ENCODE peak calls at places on chromosomes 13 and 19, in seven cellular contexts. N, J, F, Y, A, V and E are unnamed samples.

GRCh38 chr19:56839665-56840451 is 668 bp downstream of the PEG3 start:
- DNase-seq in N (peak; percentile 99), J (no peak), F (no peak), Y (peak; percentile 99), A (peak; percentile 94), V (no peak), E (no peak)

GRCh38 chr13:52837850-52838249 is 10.6 kb downstream of the PCDH8 start:
- DNase-seq in N (no peak), J (no peak), F (no peak), Y (no peak), A (no peak), V (no peak), E (no peak)

GRCh38 chr19:8609210-8610040 is 1.1 kb downstream of the ADAMTS10 start:
- DNase-seq in N (peak; percentile 33), J (no peak), F (no peak), Y (peak; percentile 46), A (no peak), V (no peak), E (no peak)

GRCh38 chr13:76425930-76426329 is 460.3 kb downstream of the KCTD12 start:
- DNase-seq in N (no peak), J (no peak), F (peak; percentile 90), Y (no peak), A (peak; percentile 88), V (no peak), E (no peak)

GRCh38 chr19:35265126-35265995 is 3.4 kb upstream of the USF2 start:
- DNase-seq in N (no peak), J (no peak), F (no peak), Y (no peak), A (no peak), V (no peak), E (peak; percentile 79)

GRCh38 chr13:98141938-98142426 is 912 bp upstream of the FARP1 start:
- DNase-seq in N (no peak), J (no peak), F (no peak), Y (no peak), A (no peak), V (no peak), E (no peak)

GRCh38 chr19:45554481-45554880 is 30.1 kb downstream of the OPA3 start:
- DNase-seq in N (no peak), J (no peak), F (no peak), Y (no peak), A (no peak), V (no peak), E (no peak)

GRCh38 chr19:49340069-49340864 is 5.1 kb downstream of the CD37 start:
- DNase-seq in N (peak; percentile 11), J (no peak), F (no peak), Y (no peak), A (no peak), V (no peak), E (peak; percentile 90)

GRCh38 chr13:19601749-19602725 is 31.4 kb upstream of the MPHOSPH8 start:
- DNase-seq in N (no peak), J (no peak), F (no peak), Y (no peak), A (no peak), V (peak; percentile 29), E (no peak)

GRCh38 chr19:23698711-23699520 is 11.9 kb upstream of the ZNF675 start:
- DNase-seq in N (no peak), J (no peak), F (peak; percentile 3), Y (no peak), A (no peak), V (no peak), E (no peak)

GRCh38 chr13:48500652-48501197 is 32.2 kb downstream of the RCBTB2 start:
- DNase-seq in N (no peak), J (no peak), F (peak; percentile 91), Y (peak; percentile 20), A (peak; percentile 79), V (no peak), E (no peak)

GRCh38 chr19:2353895-2354592 is 6.0 kb upstream of the TMPRSS9 start:
- DNase-seq in N (no peak), J (no peak), F (no peak), Y (no peak), A (no peak), V (no peak), E (no peak)

GRCh38 chr19:10819124-10820060 is 16.6 kb downstream of the TMED1 start:
- DNase-seq in N (no peak), J (no peak), F (no peak), Y (no peak), A (no peak), V (no peak), E (no peak)

GRCh38 chr13:30418075-30418715 is 4.1 kb upstream of the UBE2L5 start:
- DNase-seq in N (no peak), J (no peak), F (no peak), Y (no peak), A (no peak), V (no peak), E (no peak)

GRCh38 chr13:98842858-98843481 is 90.5 kb upstream of the SLC15A1 start:
- DNase-seq in N (peak; percentile 60), J (peak; percentile 19), F (peak; percentile 60), Y (peak; percentile 57), A (peak; percentile 82), V (peak; percentile 38), E (no peak)

GRCh38 chr13:50908371-50908770 is 1.2 kb upstream of the RNASEH2B start:
- DNase-seq in N (no peak), J (no peak), F (no peak), Y (no peak), A (no peak), V (no peak), E (no peak)

GRCh38 chr13:30307194-30307965 is at the start of gene KATNAL1:
- DNase-seq in N (peak; percentile 88), J (peak; percentile 39), F (peak; percentile 68), Y (peak; percentile 87), A (no peak), V (peak; percentile 64), E (peak; percentile 93)

GRCh38 chr19:1618157-1619093 is 13.2 kb upstream of the UQCR11 start:
- DNase-seq in N (no peak), J (no peak), F (no peak), Y (no peak), A (no peak), V (no peak), E (no peak)

GRCh38 chr19:7554990-7555864 is 19.7 kb downstream of the PNPLA6 start:
- DNase-seq in N (no peak), J (no peak), F (no peak), Y (no peak), A (no peak), V (no peak), E (no peak)

GRCh38 chr19:9586764-9587163 is 2.5 kb upstream of the ZNF121 start:
- DNase-seq in N (peak; percentile 41), J (peak; percentile 71), F (peak; percentile 53), Y (peak; percentile 9), A (peak; percentile 43), V (peak; percentile 66), E (no peak)

GRCh38 chr13:61965756-61966155 is 550.1 kb upstream of the PCDH20 start:
- DNase-seq in N (no peak), J (no peak), F (no peak), Y (no peak), A (no peak), V (no peak), E (no peak)

GRCh38 chr13:49071341-49071937 is 95.7 kb downstream of the FNDC3A start:
- DNase-seq in N (no peak), J (no peak), F (no peak), Y (no peak), A (no peak), V (no peak), E (no peak)

GRCh38 chr13:104043184-104043583 is 977.0 kb upstream of the SLC10A2 start:
- DNase-seq in N (no peak), J (no peak), F (peak; percentile 40), Y (no peak), A (no peak), V (no peak), E (no peak)

GRCh38 chr13:102020611-102021216 is 381.1 kb downstream of the FGF14 start:
- DNase-seq in N (no peak), J (no peak), F (no peak), Y (no peak), A (no peak), V (no peak), E (no peak)

GRCh38 chr19:58021541-58022282 is 12.1 kb upstream of the ZSCAN1 start:
- DNase-seq in N (peak; percentile 58), J (no peak), F (peak; percentile 19), Y (no peak), A (peak; percentile 24), V (no peak), E (no peak)